ENCODE peak calls at places on chromosomes 6 and 20, in eight cellular contexts. Z is midbrain; E is small intestine; M is NCI-H2029; S is CD4-positive, alpha-beta T cell; F is lower lobe of right lung; H is amygdala; R is AML-193. K is an unnamed sample.

GRCh38 chr20:17502105-17502504 is 29.1 kb downstream of the BFSP1 start:
- DNase-seq in Z (no peak), E (no peak), M (no peak), S (no peak), F (no peak), H (no peak), R (no peak), K (no peak)

GRCh38 chr6:16687045-16687444 is 74.2 kb downstream of the ATXN1 start:
- DNase-seq in Z (no peak), E (no peak), M (no peak), S (no peak), F (no peak), H (no peak), R (no peak), K (no peak)

GRCh38 chr6:166498661-166499349 is 87.7 kb downstream of the RAMACL start:
- DNase-seq in Z (no peak), E (no peak), M (no peak), S (no peak), F (no peak), H (no peak), R (no peak), K (no peak)

GRCh38 chr6:94636780-94637385 is 940.5 kb upstream of the MANEA start:
- DNase-seq in Z (no peak), E (peak), M (no peak), S (no peak), F (no peak), H (no peak), R (peak), K (peak)

GRCh38 chr6:170277893-170278742 is 12.8 kb downstream of the DLL1 start:
- DNase-seq in Z (no peak), E (no peak), M (no peak), S (no peak), F (no peak), H (no peak), R (no peak), K (no peak)

GRCh38 chr20:4808872-4809271 is 87.2 kb downstream of the PRND start:
- DNase-seq in Z (no peak), E (no peak), M (no peak), S (no peak), F (no peak), H (no peak), R (no peak), K (no peak)

GRCh38 chr20:9160760-9161159 is 91.9 kb downstream of the PLCB4 start:
- DNase-seq in Z (peak), E (no peak), M (no peak), S (no peak), F (no peak), H (no peak), R (no peak), K (no peak)

GRCh38 chr20:49775229-49775693 is 37.4 kb upstream of the SLC9A8 start:
- DNase-seq in Z (no peak), E (peak), M (peak), S (no peak), F (peak), H (no peak), R (no peak), K (peak)

GRCh38 chr6:6461138-6461537 is 127.4 kb upstream of the LY86 start:
- DNase-seq in Z (no peak), E (no peak), M (no peak), S (no peak), F (no peak), H (no peak), R (no peak), K (no peak)

GRCh38 chr6:169319561-169319960 is 65.9 kb upstream of the THBS2 start:
- DNase-seq in Z (no peak), E (no peak), M (no peak), S (no peak), F (no peak), H (no peak), R (no peak), K (no peak)

GRCh38 chr6:75449625-75450206 is 43.9 kb downstream of the FILIP1 start:
- DNase-seq in Z (no peak), E (no peak), M (no peak), S (no peak), F (peak), H (no peak), R (no peak), K (no peak)

GRCh38 chr6:222468-222867 is 69.8 kb upstream of the DUSP22 start:
- DNase-seq in Z (no peak), E (no peak), M (no peak), S (no peak), F (no peak), H (no peak), R (no peak), K (no peak)

GRCh38 chr20:40868568-40869223 is 159.9 kb upstream of the TOP1 start:
- DNase-seq in Z (peak), E (no peak), M (no peak), S (no peak), F (no peak), H (no peak), R (no peak), K (no peak)

GRCh38 chr6:52612336-52613096 is 35.7 kb upstream of the TRAM2 start:
- DNase-seq in Z (no peak), E (no peak), M (no peak), S (no peak), F (no peak), H (no peak), R (no peak), K (peak)

GRCh38 chr20:1324598-1325172 is 4.3 kb downstream of the SDCBP2 start:
- DNase-seq in Z (no peak), E (no peak), M (no peak), S (no peak), F (no peak), H (no peak), R (no peak), K (peak)

GRCh38 chr20:3781153-3781910 is at the start of gene SPEF1:
- DNase-seq in Z (peak), E (peak), M (peak), S (no peak), F (peak), H (peak), R (peak), K (peak)

GRCh38 chr20:35837577-35838195 is 65.9 kb downstream of the PHF20 start:
- DNase-seq in Z (no peak), E (no peak), M (no peak), S (no peak), F (no peak), H (no peak), R (no peak), K (no peak)

GRCh38 chr6:2196079-2196679 is 49.2 kb downstream of the GMDS start:
- DNase-seq in Z (peak), E (peak), M (peak), S (no peak), F (no peak), H (no peak), R (peak), K (peak)

GRCh38 chr6:89242574-89243330 is 25.6 kb upstream of the GABRR1 start:
- DNase-seq in Z (no peak), E (peak), M (peak), S (no peak), F (no peak), H (no peak), R (peak), K (peak)

GRCh38 chr6:152170702-152171667 is 363.5 kb downstream of the ESR1 start:
- DNase-seq in Z (no peak), E (peak), M (no peak), S (peak), F (no peak), H (no peak), R (no peak), K (peak)

GRCh38 chr6:89073014-89073620 is 7.4 kb upstream of the PNRC1 start:
- DNase-seq in Z (peak), E (no peak), M (no peak), S (no peak), F (no peak), H (no peak), R (peak), K (no peak)

GRCh38 chr6:125511809-125512341 is 210.1 kb upstream of the HDDC2 start:
- DNase-seq in Z (no peak), E (no peak), M (peak), S (no peak), F (no peak), H (no peak), R (no peak), K (peak)

GRCh38 chr20:11711214-11711613 is 206.5 kb upstream of the BTBD3 start:
- DNase-seq in Z (no peak), E (no peak), M (no peak), S (no peak), F (no peak), H (no peak), R (no peak), K (no peak)

K was measured in NCI-H146.